ENCODE peak calls at places on chromosomes 1 and 21, in four cellular contexts. Q is K562, T is GM12878, A is HepG2. X is an unnamed sample.
A peak's percentile ranks its signal among the peaks of the same experiment; 100 is the strongest.

GRCh38 chr1:220045356-220046051 is 801 bp downstream of the EPRS1 start:
- DNase-seq in T (no peak), A (peak; percentile 4), Q (peak; percentile 29), X (no peak)

GRCh38 chr1:119285482-119285881 is 83.1 kb upstream of the HAO2 start:
- DNase-seq in A (no peak), T (no peak), Q (no peak), X (no peak)

GRCh38 chr1:235910357-235911299 is 43.9 kb upstream of the LYST start:
- DNase-seq in Q (no peak), A (peak; percentile 28), T (no peak), X (no peak)

GRCh38 chr1:212221801-212222200 is 63.4 kb upstream of the PPP2R5A start:
- DNase-seq in T (no peak), Q (no peak), A (no peak), X (no peak)

GRCh38 chr1:163747261-163747660 is 425.5 kb downstream of the NUF2 start:
- DNase-seq in Q (no peak), T (no peak), A (no peak), X (no peak)

GRCh38 chr1:103025858-103026409 is 82.4 kb downstream of the COL11A1 start:
- DNase-seq in T (no peak), Q (no peak), A (no peak), X (no peak)

GRCh38 chr1:99385852-99386251 is 121.6 kb downstream of the PLPPR4 start:
- DNase-seq in Q (no peak), A (no peak), T (no peak), X (no peak)

GRCh38 chr21:32921632-32922230 is 104.0 kb upstream of the OLIG2 start:
- DNase-seq in Q (peak; percentile 56), A (no peak), T (no peak), X (peak; percentile 23)

GRCh38 chr1:165228676-165229075 is 127.8 kb downstream of the LMX1A start:
- DNase-seq in Q (no peak), A (no peak), T (no peak), X (no peak)

GRCh38 chr1:192474080-192474683 is 101.4 kb upstream of the RGS1 start:
- DNase-seq in T (no peak), A (peak; percentile 10), Q (peak; percentile 54), X (no peak)

GRCh38 chr1:114558548-114558947 is 22.9 kb downstream of the BCAS2 start:
- DNase-seq in A (peak; percentile 18), T (no peak), Q (no peak), X (no peak)

GRCh38 chr1:21607549-21608529 is 61.3 kb downstream of the RAP1GAP start:
- DNase-seq in Q (peak; percentile 100), T (peak; percentile 56), A (peak; percentile 50), X (peak; percentile 100)

GRCh38 chr1:156221986-156222692 is 9.3 kb downstream of the PMF1 start:
- DNase-seq in A (no peak), Q (no peak), T (no peak), X (no peak)

GRCh38 chr1:54842206-54842915 is 41.2 kb upstream of the TTC22 start:
- DNase-seq in Q (no peak), T (no peak), A (no peak), X (no peak)

GRCh38 chr21:43910460-43910859 is 45.4 kb downstream of the AGPAT3 start:
- DNase-seq in T (no peak), Q (peak; percentile 22), A (no peak), X (no peak)

GRCh38 chr1:151399890-151400235 is 490 bp downstream of the PSMB4 start:
- DNase-seq in Q (no peak), T (no peak), A (no peak), X (no peak)

GRCh38 chr1:165703648-165704047 is 5.3 kb upstream of the ALDH9A1 start:
- DNase-seq in A (peak; percentile 32), T (no peak), Q (no peak), X (no peak)

GRCh38 chr1:24964811-24965570 is 34.9 kb upstream of the RUNX3 start:
- DNase-seq in T (peak; percentile 96), Q (no peak), A (no peak), X (no peak)

GRCh38 chr1:209835782-209836298 is 8.1 kb downstream of the UTP25 start:
- DNase-seq in A (no peak), Q (no peak), T (no peak), X (no peak)

GRCh38 chr1:7702365-7702764 is 68.7 kb upstream of the VAMP3 start:
- DNase-seq in Q (no peak), A (no peak), T (no peak), X (no peak)

GRCh38 chr21:17901458-17902092 is 82.4 kb upstream of the C21orf91 start:
- DNase-seq in A (no peak), Q (no peak), T (peak; percentile 23), X (no peak)

GRCh38 chr21:17900281-17900989 is 81.3 kb upstream of the C21orf91 start:
- DNase-seq in Q (no peak), A (no peak), T (no peak), X (no peak)

GRCh38 chr21:17900990-17901385 is 81.8 kb upstream of the C21orf91 start:
- DNase-seq in A (no peak), T (no peak), Q (no peak), X (no peak)

GRCh38 chr21:17903029-17903806 is 84.1 kb upstream of the C21orf91 start:
- DNase-seq in A (no peak), T (no peak), Q (no peak), X (no peak)

DNA sequence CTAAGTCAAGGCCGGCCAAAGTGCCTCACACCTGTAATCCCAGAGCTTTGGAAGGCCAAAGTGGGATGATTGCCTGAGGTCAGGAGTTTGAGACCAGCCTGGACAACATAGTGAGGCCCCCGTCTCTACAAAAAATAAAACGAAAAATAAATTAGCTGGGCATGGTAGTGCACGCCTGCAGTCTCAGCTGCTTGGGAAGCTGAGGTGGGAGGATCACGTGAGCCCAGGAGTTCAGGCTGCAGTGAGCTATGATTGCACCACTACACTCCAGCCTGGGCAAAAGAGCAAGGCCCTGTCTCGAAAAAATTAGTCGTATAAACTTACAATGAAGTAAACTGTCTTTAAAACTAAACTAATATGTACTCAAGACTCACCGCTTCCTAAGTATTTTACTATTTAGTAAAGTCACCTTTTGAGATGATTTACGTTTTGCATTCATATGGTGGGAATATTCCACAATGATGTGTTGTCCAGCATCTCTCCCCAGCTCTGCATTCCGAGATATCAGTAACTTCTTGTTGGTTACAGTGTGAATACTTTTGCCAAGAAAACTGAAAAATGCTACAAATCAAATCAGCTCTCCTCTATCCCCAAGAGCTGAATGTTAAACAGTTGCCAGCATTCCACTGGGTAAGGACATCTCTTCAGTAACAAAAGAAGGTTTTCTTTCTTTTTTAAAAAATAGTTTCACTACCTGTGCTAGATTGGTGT is 84.9 kb upstream of the C21orf91 start:
- DNase-seq in A (no peak), Q (no peak), T (no peak), X (no peak)
- TF ChIP-seq BRCA1 in A (no peak), Q (no peak), T (no peak), X (no peak)

GRCh38 chr1:46497665-46498064 is 8.0 kb downstream of the DMBX1 start:
- DNase-seq in Q (no peak), T (no peak), A (no peak), X (no peak)

GRCh38 chr1:46497020-46497419 is 7.4 kb downstream of the DMBX1 start:
- DNase-seq in T (no peak), Q (no peak), A (no peak), X (no peak)

GRCh38 chr1:46495778-46496177 is 6.1 kb downstream of the DMBX1 start:
- DNase-seq in Q (no peak), A (no peak), T (no peak), X (no peak)

GRCh38 chr1:46494910-46495309 is 5.3 kb downstream of the DMBX1 start:
- DNase-seq in T (no peak), Q (no peak), A (no peak), X (no peak)

DNA sequence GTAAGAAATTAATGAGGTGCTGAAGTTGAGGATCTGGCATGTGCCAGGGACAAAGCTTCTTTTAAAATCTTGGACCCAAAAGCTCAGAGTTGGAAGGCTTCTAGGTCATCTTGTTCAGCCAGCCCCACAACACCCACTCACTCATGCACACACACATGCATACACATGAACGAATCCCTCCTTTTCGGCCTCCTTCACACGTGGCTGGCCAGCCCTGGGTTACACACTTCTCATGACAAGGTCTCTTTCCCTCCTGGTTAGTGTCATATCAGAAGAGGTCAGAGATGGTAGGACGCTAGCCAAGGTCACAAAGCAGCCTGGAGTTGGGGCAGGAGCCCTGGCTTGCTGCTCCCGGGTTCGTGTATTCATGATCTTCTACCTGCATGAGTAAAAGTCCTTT is 6.9 kb downstream of the DMBX1 start:
- DNase-seq in Q (no peak), T (no peak), A (no peak), X (no peak)
- TF ChIP-seq BRCA1 in Q (no peak), T (no peak), A (no peak), X (no peak)

GRCh38 chr1:18531503-18531845 is 50.7 kb downstream of the KLHDC7A start:
- DNase-seq in Q (no peak), T (no peak), A (no peak), X (no peak)
- TF ChIP-seq BRCA1 in Q (no peak), T (no peak), A (no peak), X (no peak)

GRCh38 chr1:208243522-208243850 is 698 bp downstream of the PLXNA2 start:
- DNase-seq in A (no peak), Q (peak; percentile 44), T (no peak), X (no peak)
- TF ChIP-seq BRCA1 in A (no peak), Q (no peak), T (no peak), X (no peak)